ENCODE peak calls at places on chromosomes 13 and 19, in four cellular contexts. Y is foreskin fibroblast, R is NT2/D1, P is WERI-Rb-1. H is an unnamed sample.

GRCh38 chr13:40613954-40614353 is 52.5 kb downstream of the FOXO1 start:
- DNase-seq in Y (no peak), P (no peak), R (no peak), H (no peak)

GRCh38 chr13:111470933-111471332 is 150.5 kb downstream of the TEX29 start:
- DNase-seq in P (no peak), R (no peak), Y (no peak), H (no peak)

GRCh38 chr13:100789481-100789880 is 114.9 kb upstream of the TMTC4 start:
- DNase-seq in P (no peak), R (no peak), Y (peak; percentile 6), H (peak; percentile 83)

GRCh38 chr13:49292742-49293498 is 45.2 kb downstream of the CDADC1 start:
- DNase-seq in P (no peak), Y (peak; percentile 74), R (no peak), H (peak; percentile 16)

GRCh38 chr13:73913043-73913740 is 221.0 kb downstream of the KLF12 start:
- DNase-seq in Y (peak; percentile 69), R (no peak), P (no peak), H (no peak)

GRCh38 chr19:56348289-56348877 is 33.7 kb upstream of the ZSCAN5A start:
- DNase-seq in Y (peak; percentile 16), R (no peak), P (peak; percentile 41), H (no peak)

GRCh38 chr13:30346159-30346788 is 38.9 kb upstream of the KATNAL1 start:
- DNase-seq in P (no peak), Y (no peak), R (no peak), H (no peak)

GRCh38 chr13:61685683-61686013 is 270.0 kb upstream of the PCDH20 start:
- DNase-seq in Y (no peak), P (peak; percentile 20), R (peak; percentile 32), H (no peak)

GRCh38 chr19:57815247-57816075 is 748 bp upstream of the ZNF552 start:
- DNase-seq in Y (no peak), P (no peak), R (no peak), H (no peak)

GRCh38 chr13:104898484-104898883 is 1637.0 kb downstream of the EFNB2 start:
- DNase-seq in Y (no peak), P (no peak), R (no peak), H (no peak)

GRCh38 chr19:10104665-10105221 is 1.4 kb upstream of the PPAN start:
- DNase-seq in R (no peak), P (no peak), Y (no peak), H (no peak)

GRCh38 chr19:35168261-35168660 is 13.7 kb downstream of the FXYD5 start:
- DNase-seq in P (no peak), R (no peak), Y (peak; percentile 24), H (no peak)

GRCh38 chr13:33228645-33229445 is 56.7 kb downstream of the STARD13 start:
- DNase-seq in Y (peak; percentile 86), P (no peak), R (no peak), H (peak; percentile 69)

GRCh38 chr13:80054806-80055205 is 286.1 kb downstream of the SPRY2 start:
- DNase-seq in Y (peak; percentile 66), R (no peak), P (no peak), H (no peak)